ENCODE peak calls at places on chromosomes 11 and 22, in five cellular contexts. Z, X, D, L and O are unnamed samples.
A peak's percentile ranks its signal among the peaks of the same experiment; 100 is the strongest.

GRCh38 chr22:35555351-35555915 is 14.8 kb downstream of the RASD2 start:
- DNase-seq in Z (no peak), X (no peak), D (no peak), L (no peak), O (no peak)

GRCh38 chr11:30917859-30918478 is 331.8 kb upstream of the MPPED2 start:
- DNase-seq in Z (peak; percentile 14), X (peak; percentile 60), D (no peak), L (no peak), O (peak; percentile 36)

GRCh38 chr22:18056161-18056666 is 21.6 kb upstream of the PEX26 start:
- DNase-seq in Z (no peak), X (peak; percentile 41), D (no peak), L (no peak), O (peak; percentile 63)

GRCh38 chr11:118343248-118343647 is 743 bp upstream of the CD3D start:
- DNase-seq in Z (no peak), X (no peak), D (no peak), L (no peak), O (no peak)

GRCh38 chr11:35427158-35427557 is 7.8 kb upstream of the SLC1A2 start:
- DNase-seq in Z (no peak), X (no peak), D (no peak), L (no peak), O (no peak)

GRCh38 chr11:62996271-62996670 is 11.5 kb upstream of the SLC22A6 start:
- DNase-seq in Z (no peak), X (no peak), D (no peak), L (no peak), O (no peak)

GRCh38 chr22:37172266-37173245 is 15.5 kb downstream of the C1QTNF6 start:
- DNase-seq in Z (no peak), X (no peak), D (no peak), L (no peak), O (no peak)

GRCh38 chr11:93740031-93740801 is 1.1 kb downstream of the TAF1D start:
- DNase-seq in Z (no peak), X (peak; percentile 16), D (no peak), L (no peak), O (no peak)

GRCh38 chr11:61747389-61748285 is 4.8 kb upstream of the MYRF start:
- DNase-seq in Z (peak; percentile 79), X (peak; percentile 52), D (peak; percentile 79), L (no peak), O (peak; percentile 89)

GRCh38 chr11:48307760-48308386 is 1.9 kb downstream of the OR4S1 start:
- DNase-seq in Z (peak; percentile 36), X (peak; percentile 45), D (peak; percentile 15), L (peak; percentile 37), O (peak; percentile 47)

GRCh38 chr11:2515401-2516275 is 70.8 kb downstream of the KCNQ1 start:
- DNase-seq in Z (peak; percentile 14), X (no peak), D (peak; percentile 15), L (no peak), O (no peak)
- TF ChIP-seq CTCF in Z (no peak), X (no peak), D (no peak), L (no peak), O (no peak)

GRCh38 chr11:124633355-124633754 is 10.7 kb downstream of the TBRG1 start:
- DNase-seq in Z (no peak), X (peak; percentile 26), D (no peak), L (no peak), O (no peak)
- TF ChIP-seq CTCF in Z (no peak), X (peak; percentile 26), D (no peak), L (no peak), O (peak; percentile 20)

DNA sequence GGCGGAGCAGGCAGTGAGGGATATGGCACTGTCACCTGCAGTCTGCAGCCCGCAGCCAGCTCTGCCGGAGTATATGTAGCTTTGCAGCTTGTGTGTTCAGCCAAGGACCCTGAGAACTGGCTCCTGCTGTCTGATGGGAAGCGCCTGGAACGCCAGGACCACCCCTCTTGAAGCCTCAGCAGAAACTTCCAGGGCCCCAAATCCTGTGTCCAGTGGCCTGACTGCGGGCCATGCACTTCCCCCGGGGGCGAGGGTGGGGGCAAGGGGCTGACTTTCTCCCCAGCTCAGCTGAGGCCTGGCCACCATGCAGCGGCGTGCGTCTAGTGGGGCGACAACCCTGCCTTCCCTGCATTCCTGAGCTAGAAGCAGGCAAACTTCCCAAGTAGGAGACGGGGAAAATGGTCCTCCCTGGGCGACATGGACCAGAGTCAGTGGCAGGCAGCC is 32.3 kb downstream of the PISD start:
- DNase-seq in Z (no peak), X (no peak), D (no peak), L (no peak), O (no peak)
- TF ChIP-seq CTCF in Z (no peak), X (no peak), D (no peak), L (no peak), O (no peak)

DNA sequence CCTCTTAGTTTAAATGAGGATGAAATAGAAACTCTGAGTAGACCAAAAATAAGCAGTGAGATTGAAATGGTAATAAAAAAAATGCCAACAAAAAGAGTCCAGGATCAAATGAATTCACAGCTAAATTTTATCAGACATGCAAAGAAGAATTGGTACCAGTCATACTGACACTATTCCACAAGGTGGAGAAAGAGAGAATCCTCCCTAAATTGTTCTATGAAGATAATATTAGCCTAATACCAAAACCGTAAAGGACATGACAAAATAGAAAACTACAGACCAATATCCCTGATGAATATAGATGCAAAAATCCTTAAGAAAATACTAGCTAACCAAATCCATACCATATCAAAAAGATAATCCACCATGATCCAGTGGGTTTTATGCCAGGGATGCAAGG is 169.8 kb upstream of the CHORDC1 start:
- DNase-seq in Z (no peak), X (no peak), D (no peak), L (no peak), O (no peak)
- TF ChIP-seq CTCF in Z (no peak), X (no peak), D (no peak), L (no peak), O (no peak)

GRCh38 chr11:64936539-64936938 is 846 bp upstream of the GPHA2 start:
- DNase-seq in Z (no peak), X (no peak), D (no peak), L (no peak), O (no peak)

GRCh38 chr11:64935634-64936081 is at the start of gene GPHA2:
- DNase-seq in Z (no peak), X (no peak), D (no peak), L (no peak), O (no peak)

GRCh38 chr11:64933935-64934693 is 1.6 kb downstream of the GPHA2 start:
- DNase-seq in Z (no peak), X (no peak), D (no peak), L (no peak), O (no peak)

GRCh38 chr11:64933213-64933934 is 2.3 kb downstream of the GPHA2 start:
- DNase-seq in Z (no peak), X (no peak), D (no peak), L (no peak), O (no peak)

GRCh38 chr11:64934765-64935633 is 694 bp downstream of the GPHA2 start:
- DNase-seq in Z (no peak), X (no peak), D (no peak), L (no peak), O (no peak)
- TF ChIP-seq CTCF in Z (no peak), X (no peak), D (no peak), L (no peak), O (no peak)

GRCh38 chr11:64146036-64146943 is 19.6 kb downstream of the MACROD1 start:
- DNase-seq in Z (peak; percentile 75), X (peak; percentile 29), D (peak; percentile 44), L (peak; percentile 54), O (peak; percentile 85)
- TF ChIP-seq CTCF in Z (peak; percentile 75), X (peak; percentile 79), D (peak; percentile 27), L (peak; percentile 71), O (peak; percentile 85)

DNA sequence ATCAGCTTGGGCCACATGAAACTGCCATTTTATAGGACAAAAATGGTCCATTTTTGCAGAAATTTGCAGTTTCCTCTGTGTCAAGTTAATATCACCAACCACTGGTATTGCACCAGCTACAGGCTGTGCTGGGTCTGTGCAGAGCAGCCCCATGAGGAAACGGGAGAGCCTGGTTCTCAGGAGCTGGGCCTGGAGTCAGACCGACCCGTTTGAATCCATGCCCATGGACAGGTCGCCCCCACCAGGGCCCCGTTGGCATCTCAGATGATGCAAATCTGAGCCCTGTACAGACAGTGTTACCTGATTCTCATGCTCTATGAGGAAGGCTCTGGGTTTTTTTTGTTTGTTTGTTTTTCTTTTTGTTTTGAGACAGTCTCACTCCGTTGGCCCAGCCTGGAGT is 9.8 kb upstream of the SEC14L6 start:
- DNase-seq in Z (no peak), X (no peak), D (no peak), L (no peak), O (no peak)
- TF ChIP-seq CTCF in Z (no peak), X (no peak), D (no peak), L (no peak), O (no peak)

GRCh38 chr11:106276859-106277436 is 199.5 kb downstream of the AASDHPPT start:
- DNase-seq in Z (no peak), X (no peak), D (no peak), L (no peak), O (no peak)
- TF ChIP-seq CTCF in Z (no peak), X (no peak), D (no peak), L (no peak), O (peak; percentile 28)

DNA sequence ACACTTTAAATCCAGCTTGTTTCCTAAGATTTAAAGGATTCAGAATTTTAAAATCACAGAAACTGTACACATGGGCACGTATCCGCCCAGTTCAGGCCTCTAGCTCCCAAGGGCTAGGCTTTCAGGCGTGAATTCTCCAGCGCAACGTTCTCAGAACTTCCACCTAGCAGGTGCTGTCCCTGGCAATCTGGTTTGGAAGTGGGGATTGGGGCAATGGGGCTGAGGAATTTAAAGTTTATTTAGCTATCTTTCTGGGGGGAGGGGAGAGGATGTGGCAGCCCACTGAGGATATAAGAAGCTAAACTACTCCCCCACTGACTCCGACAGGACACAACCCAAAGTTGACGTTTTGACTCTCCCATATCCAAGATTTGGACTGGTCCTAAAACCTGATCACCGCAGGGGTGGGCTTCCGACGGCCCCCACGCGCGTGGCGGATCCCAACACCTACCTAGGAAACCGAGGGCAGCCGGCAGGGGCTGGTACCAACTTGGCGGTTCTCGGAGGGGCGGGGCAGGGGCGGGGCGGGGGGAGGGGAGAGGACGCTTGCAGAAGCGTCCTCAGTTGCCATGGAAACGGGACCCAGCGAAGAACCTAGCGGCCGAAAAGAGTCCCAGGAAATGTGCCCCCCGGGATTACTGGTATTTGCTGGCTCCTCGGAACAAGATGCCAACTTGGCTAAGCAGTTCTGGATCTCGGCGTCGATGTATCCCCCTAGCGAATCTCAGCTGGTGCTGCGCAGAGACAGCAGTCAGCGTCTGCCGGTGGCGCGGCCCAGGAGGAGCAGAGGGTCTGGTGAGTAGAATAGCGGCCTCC is at the start of gene HOATZ:
- DNase-seq in Z (peak; percentile 25), X (no peak), D (no peak), L (no peak), O (no peak)
- TF ChIP-seq CTCF in Z (no peak), X (no peak), D (no peak), L (no peak), O (no peak)